ENCODE peak calls at places on chromosome 22, in ten cellular contexts. One of them, this sample, is unnamed.

GRCh38 chr22:27105142-27106025 is 448.0 kb downstream of the MIAT start:
- DNase-seq in chondrocyte: no peak
- DNase-seq in cardiac muscle cell: peak
- DNase-seq in choroid plexus epithelial cell: peak
- DNase-seq in glutamatergic neuron: no peak
- DNase-seq in HFF-Myc: peak
- DNase-seq in RWPE1: no peak
- DNase-seq in fibroblast of mammary gland: peak
- DNase-seq in endodermal cell: no peak
- DNase-seq in IMR-90: peak
- DNase-seq in this sample: peak

GRCh38 chr22:49827853-49828598 is at the start of gene BRD1:
- DNase-seq in fibroblast of mammary gland: peak
- DNase-seq in glutamatergic neuron: peak
- DNase-seq in choroid plexus epithelial cell: peak
- DNase-seq in HFF-Myc: no peak
- DNase-seq in RWPE1: peak
- DNase-seq in IMR-90: peak
- DNase-seq in chondrocyte: no peak
- DNase-seq in cardiac muscle cell: peak
- DNase-seq in endodermal cell: peak
- DNase-seq in this sample: peak

GRCh38 chr22:45597460-45598192 is 74.0 kb upstream of the ATXN10 start:
- DNase-seq in cardiac muscle cell: no peak
- DNase-seq in fibroblast of mammary gland: no peak
- DNase-seq in HFF-Myc: no peak
- DNase-seq in glutamatergic neuron: no peak
- DNase-seq in IMR-90: no peak
- DNase-seq in RWPE1: no peak
- DNase-seq in endodermal cell: no peak
- DNase-seq in chondrocyte: no peak
- DNase-seq in choroid plexus epithelial cell: no peak
- DNase-seq in this sample: no peak

GRCh38 chr22:46054091-46054877 is 77.3 kb upstream of the WNT7B start:
- DNase-seq in choroid plexus epithelial cell: peak
- DNase-seq in IMR-90: peak
- DNase-seq in chondrocyte: peak
- DNase-seq in cardiac muscle cell: peak
- DNase-seq in fibroblast of mammary gland: peak
- DNase-seq in HFF-Myc: no peak
- DNase-seq in glutamatergic neuron: no peak
- DNase-seq in endodermal cell: peak
- DNase-seq in RWPE1: peak
- DNase-seq in this sample: peak

GRCh38 chr22:26606611-26607010 is 11.2 kb downstream of the CRYBB1 start:
- DNase-seq in HFF-Myc: no peak
- DNase-seq in chondrocyte: no peak
- DNase-seq in fibroblast of mammary gland: peak
- DNase-seq in RWPE1: peak
- DNase-seq in glutamatergic neuron: no peak
- DNase-seq in cardiac muscle cell: peak
- DNase-seq in choroid plexus epithelial cell: peak
- DNase-seq in IMR-90: peak
- DNase-seq in endodermal cell: no peak
- DNase-seq in this sample: no peak

GRCh38 chr22:50008151-50009040 is 4.2 kb downstream of the IL17REL start:
- DNase-seq in glutamatergic neuron: no peak
- DNase-seq in cardiac muscle cell: no peak
- DNase-seq in IMR-90: no peak
- DNase-seq in chondrocyte: peak
- DNase-seq in HFF-Myc: no peak
- DNase-seq in fibroblast of mammary gland: no peak
- DNase-seq in endodermal cell: peak
- DNase-seq in RWPE1: no peak
- DNase-seq in choroid plexus epithelial cell: no peak
- DNase-seq in this sample: peak

GRCh38 chr22:45885941-45886395 is 91.0 kb downstream of the WNT7B start:
- DNase-seq in glutamatergic neuron: no peak
- DNase-seq in fibroblast of mammary gland: no peak
- DNase-seq in IMR-90: no peak
- DNase-seq in HFF-Myc: no peak
- DNase-seq in cardiac muscle cell: no peak
- DNase-seq in endodermal cell: peak
- DNase-seq in chondrocyte: peak
- DNase-seq in choroid plexus epithelial cell: no peak
- DNase-seq in RWPE1: no peak
- DNase-seq in this sample: peak

GRCh38 chr22:49828599-49828965 is 909 bp upstream of the BRD1 start:
- DNase-seq in IMR-90: no peak
- DNase-seq in cardiac muscle cell: no peak
- DNase-seq in choroid plexus epithelial cell: no peak
- DNase-seq in HFF-Myc: no peak
- DNase-seq in endodermal cell: no peak
- DNase-seq in RWPE1: no peak
- DNase-seq in fibroblast of mammary gland: no peak
- DNase-seq in chondrocyte: peak
- DNase-seq in glutamatergic neuron: no peak
- DNase-seq in this sample: no peak

GRCh38 chr22:27616033-27616432 is 185.5 kb downstream of the MN1 start:
- DNase-seq in chondrocyte: peak
- DNase-seq in fibroblast of mammary gland: no peak
- DNase-seq in RWPE1: no peak
- DNase-seq in choroid plexus epithelial cell: no peak
- DNase-seq in glutamatergic neuron: no peak
- DNase-seq in cardiac muscle cell: no peak
- DNase-seq in endodermal cell: no peak
- DNase-seq in IMR-90: no peak
- DNase-seq in HFF-Myc: no peak
- DNase-seq in this sample: no peak

GRCh38 chr22:49576241-49577141 is 251.2 kb downstream of the BRD1 start:
- DNase-seq in RWPE1: no peak
- DNase-seq in IMR-90: no peak
- DNase-seq in endodermal cell: peak
- DNase-seq in chondrocyte: no peak
- DNase-seq in cardiac muscle cell: no peak
- DNase-seq in choroid plexus epithelial cell: no peak
- DNase-seq in fibroblast of mammary gland: no peak
- DNase-seq in HFF-Myc: no peak
- DNase-seq in glutamatergic neuron: no peak
- DNase-seq in this sample: no peak

GRCh38 chr22:32661737-32662586 is 139.5 kb upstream of the TIMP3 start:
- DNase-seq in endodermal cell: no peak
- DNase-seq in IMR-90: peak
- DNase-seq in RWPE1: no peak
- DNase-seq in chondrocyte: no peak
- DNase-seq in cardiac muscle cell: peak
- DNase-seq in choroid plexus epithelial cell: no peak
- DNase-seq in HFF-Myc: peak
- DNase-seq in fibroblast of mammary gland: peak
- DNase-seq in glutamatergic neuron: no peak
- DNase-seq in this sample: no peak

DNA sequence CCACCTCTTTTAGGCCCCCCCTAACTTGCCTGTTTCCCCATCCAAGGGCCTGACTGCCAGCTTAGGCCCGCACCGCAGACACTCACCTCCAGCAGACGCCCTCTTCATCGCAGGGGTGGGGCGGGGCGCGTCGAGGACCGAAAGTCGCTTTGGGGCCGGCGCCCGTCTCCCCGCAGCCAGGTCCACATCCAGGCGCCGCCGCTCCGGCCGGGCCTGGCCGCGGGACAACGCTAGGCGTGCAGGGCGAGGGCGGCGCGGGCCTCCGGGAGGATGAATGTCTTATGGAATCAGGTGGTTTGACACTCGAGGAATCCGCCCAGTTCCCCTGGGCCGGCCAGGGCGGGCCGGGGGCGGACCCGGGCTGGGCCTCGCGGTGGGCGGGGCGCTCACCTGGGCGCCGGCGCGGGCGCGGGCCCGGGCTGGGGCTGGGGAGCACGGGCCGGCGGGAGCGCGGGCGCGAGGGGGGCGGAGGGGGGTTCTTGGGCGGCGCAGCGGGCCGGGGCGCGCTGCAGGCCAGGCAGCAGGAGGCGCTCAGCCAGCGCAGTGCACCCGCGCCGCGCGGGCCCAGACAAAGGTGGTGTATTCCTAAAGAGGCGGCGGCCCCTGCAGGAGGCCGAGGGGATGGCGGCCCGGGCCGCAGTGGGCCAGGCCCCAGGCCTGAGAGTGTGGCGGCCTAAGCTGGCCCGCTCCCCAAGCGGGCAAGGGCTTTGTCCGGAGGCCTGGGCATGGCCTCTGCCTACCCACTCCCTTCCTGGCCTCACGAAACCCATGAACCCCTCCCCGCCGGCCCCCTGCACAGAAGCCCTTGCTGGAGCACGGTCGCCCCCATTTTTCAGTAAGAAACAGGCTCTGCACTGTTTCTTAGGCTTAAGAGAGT is 177.6 kb downstream of the IGLL1 start:
- DNase-seq in glutamatergic neuron: peak
- DNase-seq in RWPE1: peak
- DNase-seq in endodermal cell: peak
- DNase-seq in fibroblast of mammary gland: peak
- DNase-seq in IMR-90: peak
- DNase-seq in chondrocyte: peak
- DNase-seq in choroid plexus epithelial cell: peak
- DNase-seq in cardiac muscle cell: peak
- DNase-seq in HFF-Myc: no peak
- DNase-seq in this sample: no peak
- TF ChIP-seq CTCF in glutamatergic neuron: peak
- TF ChIP-seq CTCF in RWPE1: peak
- TF ChIP-seq CTCF in endodermal cell: peak
- TF ChIP-seq CTCF in fibroblast of mammary gland: no peak
- TF ChIP-seq CTCF in IMR-90: peak
- TF ChIP-seq CTCF in chondrocyte: peak
- TF ChIP-seq CTCF in choroid plexus epithelial cell: peak
- TF ChIP-seq CTCF in cardiac muscle cell: peak
- TF ChIP-seq CTCF in HFF-Myc: peak
- TF ChIP-seq CTCF in this sample: peak

DNA sequence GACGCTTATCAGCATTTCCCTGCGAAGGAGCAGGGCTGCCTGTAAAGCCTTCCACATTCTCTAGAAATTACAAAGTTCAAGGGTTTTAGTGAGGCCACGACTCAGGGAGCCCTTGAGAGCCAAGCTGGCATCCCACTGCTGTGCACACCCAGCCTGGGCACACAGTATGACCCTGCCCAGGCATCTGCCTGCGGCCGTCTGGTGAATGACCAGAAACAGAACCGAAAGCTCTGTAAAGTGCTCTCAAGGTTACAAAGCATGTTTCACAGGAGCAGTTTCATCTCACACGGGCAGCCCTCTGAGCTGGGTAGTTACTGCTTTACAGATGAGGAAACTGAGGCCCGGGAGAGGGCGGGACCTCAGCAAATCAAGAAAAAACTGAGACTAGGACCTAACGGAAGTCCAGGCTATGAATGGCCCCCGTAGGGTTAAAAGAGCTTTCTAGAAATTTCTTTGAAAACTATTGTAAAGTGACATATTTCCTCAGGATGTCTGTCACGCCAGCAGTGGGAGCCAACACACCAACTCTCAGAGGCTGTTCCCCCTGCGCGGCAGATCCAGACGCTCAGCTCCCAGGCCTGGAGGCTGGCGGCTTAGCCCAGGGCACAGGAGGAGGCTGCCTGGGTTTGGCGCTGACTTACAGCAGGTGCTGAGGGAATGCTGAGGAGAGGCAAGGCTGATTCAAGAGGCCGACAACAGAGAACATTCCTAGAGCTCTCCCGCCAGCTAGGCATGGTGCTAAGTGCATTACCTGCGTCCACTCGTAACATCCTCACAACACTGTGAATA is 7.7 kb upstream of the TCF20 start:
- DNase-seq in IMR-90: no peak
- DNase-seq in RWPE1: peak
- DNase-seq in endodermal cell: peak
- DNase-seq in chondrocyte: peak
- DNase-seq in fibroblast of mammary gland: no peak
- DNase-seq in cardiac muscle cell: peak
- DNase-seq in HFF-Myc: no peak
- DNase-seq in glutamatergic neuron: no peak
- DNase-seq in choroid plexus epithelial cell: peak
- DNase-seq in this sample: no peak
- TF ChIP-seq CTCF in IMR-90: peak
- TF ChIP-seq CTCF in RWPE1: no peak
- TF ChIP-seq CTCF in endodermal cell: peak
- TF ChIP-seq CTCF in chondrocyte: peak
- TF ChIP-seq CTCF in fibroblast of mammary gland: no peak
- TF ChIP-seq CTCF in cardiac muscle cell: peak
- TF ChIP-seq CTCF in HFF-Myc: peak
- TF ChIP-seq CTCF in glutamatergic neuron: no peak
- TF ChIP-seq CTCF in choroid plexus epithelial cell: peak
- TF ChIP-seq CTCF in this sample: no peak

GRCh38 chr22:25388415-25388814 is 169.0 kb downstream of the CRYBB2 start:
- DNase-seq in fibroblast of mammary gland: no peak
- DNase-seq in cardiac muscle cell: no peak
- DNase-seq in endodermal cell: no peak
- DNase-seq in glutamatergic neuron: no peak
- DNase-seq in choroid plexus epithelial cell: no peak
- DNase-seq in RWPE1: no peak
- DNase-seq in chondrocyte: no peak
- DNase-seq in IMR-90: no peak
- DNase-seq in HFF-Myc: no peak
- DNase-seq in this sample: no peak
- TF ChIP-seq CTCF in fibroblast of mammary gland: no peak
- TF ChIP-seq CTCF in cardiac muscle cell: no peak
- TF ChIP-seq CTCF in endodermal cell: no peak
- TF ChIP-seq CTCF in glutamatergic neuron: no peak
- TF ChIP-seq CTCF in choroid plexus epithelial cell: no peak
- TF ChIP-seq CTCF in RWPE1: no peak
- TF ChIP-seq CTCF in chondrocyte: no peak
- TF ChIP-seq CTCF in IMR-90: no peak
- TF ChIP-seq CTCF in HFF-Myc: no peak
- TF ChIP-seq CTCF in this sample: no peak

GRCh38 chr22:19086417-19086816 is 35.8 kb downstream of the DGCR2 start:
- DNase-seq in endodermal cell: no peak
- DNase-seq in chondrocyte: no peak
- DNase-seq in RWPE1: no peak
- DNase-seq in cardiac muscle cell: no peak
- DNase-seq in choroid plexus epithelial cell: no peak
- DNase-seq in glutamatergic neuron: no peak
- DNase-seq in fibroblast of mammary gland: no peak
- DNase-seq in IMR-90: no peak
- DNase-seq in HFF-Myc: no peak
- DNase-seq in this sample: no peak

GRCh38 chr22:19082793-19083192 is 39.4 kb downstream of the DGCR2 start:
- DNase-seq in HFF-Myc: no peak
- DNase-seq in IMR-90: no peak
- DNase-seq in chondrocyte: no peak
- DNase-seq in fibroblast of mammary gland: no peak
- DNase-seq in choroid plexus epithelial cell: no peak
- DNase-seq in cardiac muscle cell: no peak
- DNase-seq in glutamatergic neuron: no peak
- DNase-seq in RWPE1: no peak
- DNase-seq in endodermal cell: no peak
- DNase-seq in this sample: no peak

GRCh38 chr22:19082101-19082500 is 40.1 kb downstream of the DGCR2 start:
- DNase-seq in IMR-90: no peak
- DNase-seq in choroid plexus epithelial cell: no peak
- DNase-seq in glutamatergic neuron: no peak
- DNase-seq in fibroblast of mammary gland: no peak
- DNase-seq in chondrocyte: no peak
- DNase-seq in endodermal cell: no peak
- DNase-seq in HFF-Myc: no peak
- DNase-seq in cardiac muscle cell: no peak
- DNase-seq in RWPE1: no peak
- DNase-seq in this sample: no peak

GRCh38 chr22:19086944-19087343 is 35.3 kb downstream of the DGCR2 start:
- DNase-seq in cardiac muscle cell: peak
- DNase-seq in HFF-Myc: no peak
- DNase-seq in choroid plexus epithelial cell: peak
- DNase-seq in chondrocyte: no peak
- DNase-seq in IMR-90: peak
- DNase-seq in endodermal cell: no peak
- DNase-seq in RWPE1: no peak
- DNase-seq in fibroblast of mammary gland: peak
- DNase-seq in glutamatergic neuron: no peak
- DNase-seq in this sample: no peak

GRCh38 chr22:19085233-19086043 is 36.8 kb downstream of the DGCR2 start:
- DNase-seq in HFF-Myc: no peak
- DNase-seq in cardiac muscle cell: peak
- DNase-seq in RWPE1: no peak
- DNase-seq in endodermal cell: peak
- DNase-seq in chondrocyte: no peak
- DNase-seq in glutamatergic neuron: no peak
- DNase-seq in fibroblast of mammary gland: peak
- DNase-seq in choroid plexus epithelial cell: peak
- DNase-seq in IMR-90: peak
- DNase-seq in this sample: no peak
- TF ChIP-seq CTCF in HFF-Myc: peak
- TF ChIP-seq CTCF in cardiac muscle cell: peak
- TF ChIP-seq CTCF in RWPE1: peak
- TF ChIP-seq CTCF in endodermal cell: peak
- TF ChIP-seq CTCF in chondrocyte: peak
- TF ChIP-seq CTCF in glutamatergic neuron: no peak
- TF ChIP-seq CTCF in fibroblast of mammary gland: peak
- TF ChIP-seq CTCF in choroid plexus epithelial cell: peak
- TF ChIP-seq CTCF in IMR-90: peak
- TF ChIP-seq CTCF in this sample: peak

This sample was measured in left ventricle myocardium inferior.